ENCODE peak calls at places on chromosome 12, in five cellular contexts. X, U, H, W and F are unnamed samples.

GRCh38 chr12:52148541-52149181 is 43.2 kb downstream of the KRT80 start:
- DNase-seq in X (peak; percentile 91), U (no peak), H (no peak), W (peak; percentile 97), F (no peak)

GRCh38 chr12:124477109-124477915 is 90.1 kb downstream of the NCOR2 start:
- DNase-seq in X (no peak), U (no peak), H (no peak), W (no peak), F (no peak)

GRCh38 chr12:22377731-22378496 is 43.4 kb upstream of the ST8SIA1 start:
- DNase-seq in X (no peak), U (peak; percentile 7), H (no peak), W (no peak), F (no peak)

GRCh38 chr12:121789233-121789781 is 4.2 kb downstream of the RHOF start:
- DNase-seq in X (no peak), U (no peak), H (no peak), W (no peak), F (no peak)

GRCh38 chr12:121797937-121798801 is 4.7 kb upstream of the RHOF start:
- DNase-seq in X (no peak), U (no peak), H (no peak), W (no peak), F (no peak)

GRCh38 chr12:101670007-101670671 is 27.3 kb upstream of the CHPT1 start:
- DNase-seq in X (no peak), U (peak; percentile 69), H (no peak), W (peak; percentile 36), F (no peak)

GRCh38 chr12:109744026-109744425 is 30.4 kb downstream of the FAM222A start:
- DNase-seq in X (no peak), U (no peak), H (no peak), W (no peak), F (no peak)

GRCh38 chr12:85688837-85689236 is 147.4 kb downstream of the RASSF9 start:
- DNase-seq in X (no peak), U (peak; percentile 35), H (no peak), W (no peak), F (no peak)

GRCh38 chr12:110039085-110039807 is 9.1 kb downstream of the C12orf76 start:
- DNase-seq in X (peak; percentile 45), U (peak; percentile 95), H (no peak), W (peak; percentile 94), F (no peak)

GRCh38 chr12:113899042-113899843 is 66.9 kb downstream of the RBM19 start:
- DNase-seq in X (no peak), U (no peak), H (no peak), W (no peak), F (no peak)

GRCh38 chr12:109946505-109946904 is 46.4 kb downstream of the TCHP start:
- DNase-seq in X (peak; percentile 80), U (peak; percentile 44), H (no peak), W (no peak), F (no peak)

GRCh38 chr12:93375906-93376305 is 1.8 kb upstream of the NUDT4 start:
- DNase-seq in X (no peak), U (no peak), H (no peak), W (no peak), F (no peak)

GRCh38 chr12:31105668-31106067 is 32.0 kb downstream of the DDX11 start:
- DNase-seq in X (peak; percentile 22), U (no peak), H (no peak), W (no peak), F (no peak)

GRCh38 chr12:22286569-22286968 is 47.9 kb downstream of the ST8SIA1 start:
- DNase-seq in X (no peak), U (peak; percentile 65), H (no peak), W (no peak), F (no peak)

GRCh38 chr12:116358850-116359761 is 81.6 kb upstream of the MED13L start:
- DNase-seq in X (peak; percentile 91), U (peak; percentile 98), H (peak; percentile 46), W (peak; percentile 90), F (no peak)

GRCh38 chr12:114166360-114166759 is 200.2 kb upstream of the RBM19 start:
- DNase-seq in X (peak; percentile 80), U (peak; percentile 68), H (peak; percentile 23), W (no peak), F (no peak)

GRCh38 chr12:111773801-111774551 is 7.2 kb downstream of the ALDH2 start:
- DNase-seq in X (no peak), U (peak; percentile 93), H (no peak), W (peak; percentile 94), F (no peak)

GRCh38 chr12:10959777-10960176 is 20.7 kb upstream of the TAS2R14 start:
- DNase-seq in X (no peak), U (peak; percentile 40), H (no peak), W (peak; percentile 7), F (no peak)

GRCh38 chr12:108600702-108601007 is 2.8 kb upstream of the TMEM119 start:
- DNase-seq in X (no peak), U (no peak), H (no peak), W (no peak), F (no peak)

GRCh38 chr12:29807125-29807524 is 23.4 kb upstream of the TMTC1 start:
- DNase-seq in X (no peak), U (peak; percentile 18), H (no peak), W (peak; percentile 72), F (no peak)

GRCh38 chr12:49279706-49280159 is 14.9 kb downstream of the TUBA1C start:
- DNase-seq in X (peak; percentile 71), U (peak; percentile 35), H (no peak), W (peak; percentile 65), F (no peak)

GRCh38 chr12:70876952-70877351 is 43.6 kb downstream of the PTPRR start:
- DNase-seq in X (no peak), U (peak; percentile 39), H (no peak), W (peak; percentile 88), F (no peak)

GRCh38 chr12:55619352-55620138 is 17.1 kb upstream of the OR10P1 start:
- DNase-seq in X (peak; percentile 65), U (peak; percentile 96), H (peak; percentile 49), W (peak; percentile 90), F (peak; percentile 38)

GRCh38 chr12:17528394-17528793 is 561.6 kb downstream of the RERGL start:
- DNase-seq in X (peak; percentile 48), U (no peak), H (no peak), W (no peak), F (no peak)
- TF ChIP-seq CTCF in X (peak; percentile 46), U (no peak), H (no peak), W (no peak), F (peak; percentile 8)

GRCh38 chr12:24851816-24852337 is 97.0 kb downstream of the BCAT1 start:
- DNase-seq in X (no peak), U (no peak), H (no peak), W (no peak), F (no peak)

GRCh38 chr12:24851341-24851740 is 97.6 kb downstream of the BCAT1 start:
- DNase-seq in X (no peak), U (no peak), H (no peak), W (no peak), F (no peak)

GRCh38 chr12:24853588-24853987 is 95.3 kb downstream of the BCAT1 start:
- DNase-seq in X (no peak), U (peak; percentile 59), H (no peak), W (peak; percentile 89), F (no peak)

GRCh38 chr12:24853094-24853493 is 95.8 kb downstream of the BCAT1 start:
- DNase-seq in X (no peak), U (no peak), H (no peak), W (no peak), F (no peak)

GRCh38 chr12:24852420-24852819 is 96.5 kb downstream of the BCAT1 start:
- DNase-seq in X (no peak), U (peak; percentile 23), H (no peak), W (peak; percentile 20), F (no peak)
- TF ChIP-seq CTCF in X (peak; percentile 58), U (peak; percentile 47), H (peak; percentile 66), W (no peak), F (peak; percentile 34)

GRCh38 chr12:102740157-102741032 is 176.6 kb downstream of the PAH start:
- DNase-seq in X (no peak), U (peak; percentile 35), H (no peak), W (peak; percentile 32), F (no peak)
- TF ChIP-seq CTCF in X (peak; percentile 44), U (peak; percentile 9), H (peak; percentile 55), W (peak; percentile 26), F (peak; percentile 68)

GRCh38 chr12:53929527-53929926 is 9.1 kb upstream of the HOXC13 start:
- DNase-seq in X (no peak), U (no peak), H (no peak), W (no peak), F (no peak)

GRCh38 chr12:53931844-53932581 is 6.6 kb upstream of the HOXC13 start:
- DNase-seq in X (no peak), U (no peak), H (no peak), W (no peak), F (no peak)

GRCh38 chr12:53932915-53933314 is 5.7 kb upstream of the HOXC13 start:
- DNase-seq in X (no peak), U (no peak), H (no peak), W (no peak), F (no peak)

GRCh38 chr12:53928054-53928879 is 10.4 kb upstream of the HOXC13 start:
- DNase-seq in X (no peak), U (no peak), H (no peak), W (no peak), F (no peak)

DNA sequence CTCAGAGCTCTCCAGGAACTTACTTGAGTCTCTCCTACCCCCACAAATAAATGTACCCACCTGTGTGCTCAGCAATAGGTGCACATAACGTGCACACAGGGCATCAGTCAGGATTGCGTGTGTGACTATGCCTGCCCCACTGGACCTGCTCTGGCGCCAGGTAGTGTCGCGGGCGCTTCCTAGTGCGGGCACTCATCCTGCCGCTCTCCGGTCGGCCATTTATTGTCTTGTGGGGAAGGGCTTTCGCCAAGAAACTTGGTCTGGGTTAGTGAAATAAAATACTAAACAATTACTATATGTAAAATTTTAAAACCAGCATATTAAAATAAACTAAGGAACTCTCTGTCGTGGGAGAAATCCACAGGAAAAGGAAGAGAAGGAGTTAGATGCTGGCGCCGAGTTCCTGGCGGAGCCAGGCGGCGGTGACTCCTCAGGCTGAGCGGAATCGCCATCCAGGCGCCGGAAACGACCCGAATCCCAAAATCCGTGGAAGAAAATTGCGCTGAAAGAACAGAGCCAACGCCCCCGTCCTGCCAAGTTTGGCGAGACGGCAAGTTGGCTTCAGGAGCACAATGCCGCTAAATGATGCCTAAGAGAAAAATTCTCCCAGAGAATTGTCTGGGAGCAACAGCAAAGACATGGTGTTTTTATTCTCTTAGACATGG is 7.9 kb upstream of the HOXC13 start:
- DNase-seq in X (no peak), U (no peak), H (no peak), W (no peak), F (no peak)
- TF ChIP-seq CTCF in X (no peak), U (no peak), H (no peak), W (no peak), F (no peak)

GRCh38 chr12:118050972-118051910 is 9.7 kb downstream of the WSB2 start:
- DNase-seq in X (no peak), U (no peak), H (no peak), W (no peak), F (no peak)
- TF ChIP-seq CTCF in X (peak; percentile 15), U (no peak), H (no peak), W (no peak), F (no peak)

DNA sequence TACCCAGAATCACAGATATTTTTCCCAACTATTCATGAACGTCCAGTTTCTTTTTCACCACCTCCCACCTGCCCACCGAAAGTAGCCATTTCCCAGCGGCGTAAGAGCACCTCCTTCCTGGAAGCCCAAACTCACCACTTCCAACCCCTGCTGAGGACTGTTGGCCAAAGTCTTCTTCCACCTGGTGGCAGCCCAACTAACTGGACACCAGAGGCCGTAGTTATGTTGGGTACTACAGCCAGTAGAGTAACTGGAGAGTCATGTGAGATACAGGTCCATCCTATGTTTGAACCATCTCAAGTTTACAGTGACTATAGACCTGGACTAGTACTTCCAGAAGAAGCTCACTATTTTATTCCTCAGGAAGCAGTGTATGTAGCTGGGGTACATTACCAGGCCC is 81.6 kb downstream of the RAD52 start:
- DNase-seq in X (no peak), U (no peak), H (no peak), W (no peak), F (no peak)
- TF ChIP-seq CTCF in X (no peak), U (no peak), H (peak; percentile 8), W (peak; percentile 8), F (no peak)